ENCODE peak calls at places on chromosomes 13 and 19, in nine cellular contexts. One of them, this sample, is unnamed.

GRCh38 chr19:50178859-50179537 is 15.9 kb upstream of the IZUMO2 start:
- DNase-seq in NCI-H2107: no peak
- DNase-seq in AG09319: no peak
- DNase-seq in T-helper 1 cell: no peak
- DNase-seq in upper lobe of right lung: no peak
- DNase-seq in type B pancreatic cell: no peak
- DNase-seq in kidney tubule cell: peak
- DNase-seq in nucleus accumbens: no peak
- DNase-seq in stimulated activated naive B cell treated with anti-CD40 and anti-IgM and Interleukin-4, amounts not matched to agents 10 μg/mL and 1 μg/mL and 100 μg/mL, for 72 hours: no peak
- DNase-seq in this sample: no peak

GRCh38 chr19:3094638-3095374 is 644 bp downstream of the GNA11 start:
- DNase-seq in NCI-H2107: no peak
- DNase-seq in AG09319: no peak
- DNase-seq in T-helper 1 cell: no peak
- DNase-seq in upper lobe of right lung: peak
- DNase-seq in type B pancreatic cell: peak
- DNase-seq in kidney tubule cell: no peak
- DNase-seq in nucleus accumbens: no peak
- DNase-seq in stimulated activated naive B cell treated with anti-CD40 and anti-IgM and Interleukin-4, amounts not matched to agents 10 μg/mL and 1 μg/mL and 100 μg/mL, for 72 hours: peak
- DNase-seq in this sample: no peak

GRCh38 chr19:14139944-14140343 is 3.6 kb upstream of the ASF1B start:
- DNase-seq in NCI-H2107: no peak
- DNase-seq in AG09319: no peak
- DNase-seq in T-helper 1 cell: no peak
- DNase-seq in upper lobe of right lung: no peak
- DNase-seq in type B pancreatic cell: no peak
- DNase-seq in kidney tubule cell: no peak
- DNase-seq in nucleus accumbens: no peak
- DNase-seq in stimulated activated naive B cell treated with anti-CD40 and anti-IgM and Interleukin-4, amounts not matched to agents 10 μg/mL and 1 μg/mL and 100 μg/mL, for 72 hours: no peak
- DNase-seq in this sample: no peak

GRCh38 chr13:40485611-40486517 is 180.6 kb downstream of the FOXO1 start:
- DNase-seq in NCI-H2107: no peak
- DNase-seq in AG09319: no peak
- DNase-seq in T-helper 1 cell: peak
- DNase-seq in upper lobe of right lung: no peak
- DNase-seq in type B pancreatic cell: no peak
- DNase-seq in kidney tubule cell: no peak
- DNase-seq in nucleus accumbens: no peak
- DNase-seq in stimulated activated naive B cell treated with anti-CD40 and anti-IgM and Interleukin-4, amounts not matched to agents 10 μg/mL and 1 μg/mL and 100 μg/mL, for 72 hours: peak
- DNase-seq in this sample: peak

GRCh38 chr13:73059460-73060250 is 850 bp downstream of the KLF5 start:
- DNase-seq in NCI-H2107: peak
- DNase-seq in AG09319: no peak
- DNase-seq in T-helper 1 cell: peak
- DNase-seq in upper lobe of right lung: peak
- DNase-seq in type B pancreatic cell: no peak
- DNase-seq in kidney tubule cell: peak
- DNase-seq in nucleus accumbens: no peak
- DNase-seq in stimulated activated naive B cell treated with anti-CD40 and anti-IgM and Interleukin-4, amounts not matched to agents 10 μg/mL and 1 μg/mL and 100 μg/mL, for 72 hours: peak
- DNase-seq in this sample: peak

GRCh38 chr13:52137489-52137888 is 8.6 kb upstream of the NEK5 start:
- DNase-seq in NCI-H2107: no peak
- DNase-seq in AG09319: no peak
- DNase-seq in T-helper 1 cell: no peak
- DNase-seq in upper lobe of right lung: no peak
- DNase-seq in type B pancreatic cell: no peak
- DNase-seq in kidney tubule cell: no peak
- DNase-seq in nucleus accumbens: no peak
- DNase-seq in stimulated activated naive B cell treated with anti-CD40 and anti-IgM and Interleukin-4, amounts not matched to agents 10 μg/mL and 1 μg/mL and 100 μg/mL, for 72 hours: no peak
- DNase-seq in this sample: no peak

GRCh38 chr13:91181892-91182291 is 165.6 kb upstream of the MIR17HG start:
- DNase-seq in NCI-H2107: no peak
- DNase-seq in AG09319: no peak
- DNase-seq in T-helper 1 cell: no peak
- DNase-seq in upper lobe of right lung: no peak
- DNase-seq in type B pancreatic cell: no peak
- DNase-seq in kidney tubule cell: no peak
- DNase-seq in nucleus accumbens: no peak
- DNase-seq in stimulated activated naive B cell treated with anti-CD40 and anti-IgM and Interleukin-4, amounts not matched to agents 10 μg/mL and 1 μg/mL and 100 μg/mL, for 72 hours: no peak
- DNase-seq in this sample: no peak

GRCh38 chr19:35513975-35514809 is 743 bp upstream of the DMKN start:
- DNase-seq in NCI-H2107: no peak
- DNase-seq in AG09319: no peak
- DNase-seq in T-helper 1 cell: no peak
- DNase-seq in upper lobe of right lung: no peak
- DNase-seq in type B pancreatic cell: no peak
- DNase-seq in kidney tubule cell: peak
- DNase-seq in nucleus accumbens: no peak
- DNase-seq in stimulated activated naive B cell treated with anti-CD40 and anti-IgM and Interleukin-4, amounts not matched to agents 10 μg/mL and 1 μg/mL and 100 μg/mL, for 72 hours: no peak
- DNase-seq in this sample: no peak